ENCODE peak calls at places on chromosomes 3 and 15, in six cellular contexts. Z is AG10803, O is COR-L47, G is HCT116, U is EH, H is right cardiac atrium. M is an unnamed sample.

GRCh38 chr3:107983247-107983646 is 107.6 kb downstream of the CD47 start:
- DNase-seq in H (no peak), Z (no peak), O (no peak), G (no peak), U (no peak), M (no peak)

GRCh38 chr15:77481670-77482069 is 61.0 kb downstream of the HMG20A start:
- DNase-seq in U (peak), O (peak), H (no peak), Z (peak), G (no peak), M (no peak)

GRCh38 chr3:123067689-123068226 is 933 bp downstream of the PDIA5 start:
- DNase-seq in G (no peak), O (no peak), H (no peak), Z (no peak), U (peak), M (no peak)

GRCh38 chr3:24457719-24458118 is 36.9 kb downstream of the THRB start:
- DNase-seq in U (no peak), H (no peak), O (no peak), Z (no peak), G (no peak), M (no peak)

GRCh38 chr15:99674279-99674678 is 59.0 kb downstream of the LYSMD4 start:
- DNase-seq in G (no peak), O (no peak), U (no peak), H (no peak), Z (no peak), M (no peak)

GRCh38 chr3:23991236-23992050 is 46.4 kb downstream of the NR1D2 start:
- DNase-seq in U (no peak), Z (peak), G (no peak), O (peak), H (no peak), M (no peak)

GRCh38 chr3:25423780-25424179 is 4.3 kb upstream of the RARB start:
- DNase-seq in H (no peak), U (peak), O (no peak), G (no peak), Z (peak), M (no peak)

GRCh38 chr15:78993931-78994530 is 49.2 kb upstream of the CTSH start:
- DNase-seq in O (no peak), H (no peak), G (no peak), U (no peak), Z (no peak), M (no peak)

GRCh38 chr15:75065467-75065850 is 42.1 kb downstream of the PPCDC start:
- DNase-seq in O (no peak), U (no peak), Z (no peak), H (peak), G (no peak), M (no peak)

GRCh38 chr15:39792025-39792893 is 9.6 kb upstream of the FSIP1 start:
- DNase-seq in O (no peak), Z (no peak), U (peak), G (no peak), H (no peak), M (no peak)

GRCh38 chr3:105137911-105138310 is 228.8 kb upstream of the ALCAM start:
- DNase-seq in G (no peak), O (no peak), H (no peak), U (peak), Z (peak), M (no peak)

GRCh38 chr3:172690936-172691335 is 19.9 kb downstream of the NCEH1 start:
- DNase-seq in G (no peak), Z (no peak), O (no peak), H (no peak), U (no peak), M (no peak)

GRCh38 chr3:168094877-168095610 is 680 bp downstream of the GOLIM4 start:
- DNase-seq in H (peak), U (peak), O (peak), G (peak), Z (peak), M (peak)

GRCh38 chr15:76179023-76179422 is 119.2 kb downstream of the TMEM266 start:
- DNase-seq in G (no peak), U (no peak), H (no peak), Z (no peak), O (no peak), M (no peak)

GRCh38 chr15:68986292-68986691 is 28.2 kb upstream of the NOX5 start:
- DNase-seq in G (no peak), U (no peak), Z (no peak), H (no peak), O (no peak), M (no peak)

GRCh38 chr15:58247803-58248503 is 109.8 kb downstream of the AQP9 start:
- DNase-seq in U (no peak), H (peak), Z (peak), G (no peak), O (no peak), M (no peak)

GRCh38 chr3:112779558-112780480 is 66.8 kb downstream of the CD200R1L start:
- DNase-seq in G (no peak), Z (no peak), O (no peak), U (peak), H (no peak), M (no peak)

GRCh38 chr15:91202510-91202909 is 102.5 kb downstream of the SV2B start:
- DNase-seq in O (no peak), G (no peak), U (no peak), H (no peak), Z (no peak), M (no peak)

GRCh38 chr3:27253831-27254230 is 115.4 kb downstream of the NEK10 start:
- DNase-seq in H (no peak), Z (peak), G (peak), U (peak), O (peak), M (peak)

GRCh38 chr15:91572110-91572509 is 281.4 kb upstream of the SLCO3A1 start:
- DNase-seq in H (peak), O (peak), G (no peak), U (peak), Z (peak), M (peak)

GRCh38 chr3:132606085-132606484 is 9.0 kb downstream of the ACKR4 start:
- DNase-seq in G (no peak), O (no peak), Z (peak), U (peak), H (no peak), M (no peak)

GRCh38 chr3:159538507-159538906 is 450.1 kb upstream of the IL12A start:
- DNase-seq in U (no peak), O (no peak), Z (no peak), H (no peak), G (no peak), M (no peak)

GRCh38 chr3:128133273-128133883 is 9.8 kb upstream of the RUVBL1 start:
- DNase-seq in G (peak), U (peak), O (peak), Z (peak), H (no peak), M (peak)

GRCh38 chr15:77455696-77456293 is 35.1 kb downstream of the HMG20A start:
- DNase-seq in G (no peak), O (no peak), U (peak), H (no peak), Z (peak), M (no peak)

GRCh38 chr15:46670256-46670655 is 1035.4 kb downstream of the SQOR start:
- DNase-seq in U (no peak), Z (no peak), H (no peak), G (no peak), O (no peak), M (no peak)

GRCh38 chr15:101194246-101195138 is 57.4 kb downstream of the CHSY1 start:
- DNase-seq in U (no peak), G (no peak), O (no peak), Z (peak), H (no peak), M (no peak)

GRCh38 chr3:37114251-37115145 is 59.9 kb downstream of the LRRFIP2 start:
- DNase-seq in G (no peak), O (no peak), U (peak), Z (peak), H (no peak), M (no peak)

GRCh38 chr15:85625856-85626255 is 168.9 kb downstream of the KLHL25 start:
- DNase-seq in O (no peak), Z (peak), H (no peak), G (no peak), U (peak), M (no peak)

GRCh38 chr3:142866841-142867631 is 21.8 kb downstream of the PCOLCE2 start:
- DNase-seq in H (no peak), G (peak), O (peak), Z (no peak), U (no peak), M (peak)

GRCh38 chr3:28576590-28577220 is 228.1 kb upstream of the AZI2 start:
- DNase-seq in H (no peak), O (no peak), Z (no peak), U (no peak), G (no peak), M (no peak)

GRCh38 chr3:33644598-33644997 is 73.5 kb downstream of the CLASP2 start:
- DNase-seq in G (no peak), O (peak), Z (no peak), H (no peak), U (no peak), M (no peak)

GRCh38 chr3:161343986-161344385 is 27.3 kb downstream of the SPTSSB start:
- DNase-seq in Z (no peak), O (peak), G (no peak), H (no peak), U (peak), M (no peak)

GRCh38 chr3:181947606-181948005 is 235.9 kb downstream of the SOX2 start:
- DNase-seq in O (no peak), G (no peak), U (no peak), Z (no peak), H (no peak), M (no peak)

GRCh38 chr15:73385205-73385604 is 16.4 kb upstream of the HCN4 start:
- DNase-seq in H (no peak), U (no peak), O (no peak), G (no peak), Z (no peak), M (no peak)

GRCh38 chr15:58453931-58454793 is 22.4 kb downstream of the LIPC start:
- DNase-seq in G (no peak), H (no peak), O (no peak), U (no peak), Z (no peak), M (no peak)

M was measured in NCI-H526 treated with DMSO at 0.1 percent for 48 hours.